ENCODE peak calls at places on chromosomes 1 and 21, in eight cellular contexts. U, A, H, P, O, E, J and D are unnamed samples.

GRCh38 chr1:156615946-156616345 is 3.3 kb upstream of the HAPLN2 start:
- DNase-seq in P (no peak), O (no peak), H (no peak), J (no peak), E (no peak), A (no peak), U (no peak), D (no peak)

GRCh38 chr1:74485622-74486021 is 26.8 kb downstream of the LRRC53 start:
- DNase-seq in U (no peak), P (no peak), E (no peak), J (no peak), A (no peak), O (no peak), H (no peak), D (no peak)

GRCh38 chr1:215081566-215082531 is 688 bp upstream of the KCNK2 start:
- DNase-seq in H (no peak), J (no peak), A (no peak), E (no peak), O (no peak), P (peak), U (no peak), D (no peak)

GRCh38 chr1:1206376-1207253 is at the start of gene TNFRSF18:
- DNase-seq in P (no peak), J (no peak), U (no peak), A (no peak), H (no peak), E (peak), O (peak), D (no peak)

GRCh38 chr1:18751425-18751824 is 108.0 kb downstream of the TAS1R2 start:
- DNase-seq in P (no peak), H (no peak), O (no peak), E (no peak), J (no peak), A (no peak), U (no peak), D (no peak)

GRCh38 chr1:154430903-154431302 is 25.8 kb downstream of the IL6R start:
- DNase-seq in H (no peak), O (no peak), E (no peak), J (no peak), A (no peak), P (no peak), U (no peak), D (peak)

GRCh38 chr1:29297476-29297875 is 61.2 kb downstream of the PTPRU start:
- DNase-seq in U (no peak), P (peak), A (no peak), J (no peak), E (no peak), O (no peak), H (no peak), D (no peak)

GRCh38 chr1:223846668-223847007 is 891 bp upstream of the TP53BP2 start:
- DNase-seq in U (no peak), A (no peak), O (peak), E (no peak), H (no peak), P (no peak), J (no peak), D (peak)

GRCh38 chr1:62184291-62184690 is 10.4 kb upstream of the L1TD1 start:
- DNase-seq in E (no peak), P (no peak), H (no peak), U (no peak), J (no peak), A (no peak), O (no peak), D (no peak)

GRCh38 chr1:16071614-16072013 is 1.8 kb downstream of the FAM131C start:
- DNase-seq in P (no peak), H (no peak), U (no peak), A (no peak), J (no peak), E (no peak), O (no peak), D (no peak)

GRCh38 chr1:17904290-17904689 is 149.2 kb downstream of the ACTL8 start:
- DNase-seq in J (no peak), E (peak), P (no peak), O (no peak), A (no peak), U (peak), H (no peak), D (no peak)

GRCh38 chr1:103327054-103327719 is 198.3 kb upstream of the RNPC3 start:
- DNase-seq in J (no peak), E (no peak), A (no peak), U (no peak), P (no peak), O (no peak), H (no peak), D (no peak)

GRCh38 chr1:171446396-171446795 is 38.9 kb upstream of the PRRC2C start:
- DNase-seq in U (no peak), A (no peak), H (no peak), O (no peak), J (no peak), P (no peak), E (no peak), D (no peak)

GRCh38 chr1:159942700-159943640 is 2.4 kb downstream of the IGSF9 start:
- DNase-seq in J (no peak), U (peak), H (no peak), P (no peak), O (no peak), A (no peak), E (peak), D (no peak)

GRCh38 chr1:156707486-156708244 is 2.3 kb upstream of the CRABP2 start:
- DNase-seq in E (no peak), H (no peak), O (no peak), U (no peak), J (no peak), P (peak), A (no peak), D (no peak)

GRCh38 chr1:100430368-100430767 is 78.1 kb downstream of the CDC14A start:
- DNase-seq in P (no peak), H (no peak), J (no peak), O (no peak), E (peak), U (no peak), A (peak), D (no peak)

GRCh38 chr1:94236630-94237290 is 624 bp downstream of the ARHGAP29 start:
- DNase-seq in A (no peak), H (no peak), E (peak), U (no peak), O (peak), P (peak), J (peak), D (no peak)

GRCh38 chr1:210362526-210362925 is 33.8 kb downstream of the HHAT start:
- DNase-seq in H (no peak), J (no peak), P (peak), O (no peak), A (peak), E (no peak), U (peak), D (no peak)

GRCh38 chr1:52659356-52659755 is 26.4 kb downstream of the SHISAL2A start:
- DNase-seq in H (no peak), E (no peak), A (no peak), O (no peak), P (no peak), J (no peak), U (no peak), D (no peak)

GRCh38 chr1:116878804-116879477 is 30.8 kb upstream of the PTGFRN start:
- DNase-seq in A (peak), E (no peak), H (peak), P (peak), U (peak), J (no peak), O (no peak), D (no peak)

GRCh38 chr1:113453771-113454083 is 63.4 kb downstream of the MAGI3 start:
- DNase-seq in E (no peak), O (no peak), J (no peak), U (no peak), H (no peak), P (peak), A (no peak), D (no peak)

GRCh38 chr21:35168702-35169101 is 119.6 kb upstream of the RUNX1 start:
- DNase-seq in J (no peak), A (no peak), O (no peak), P (no peak), U (no peak), E (no peak), H (no peak), D (no peak)

GRCh38 chr1:234478481-234479309 is at the start of gene TARBP1:
- DNase-seq in H (peak), O (peak), U (peak), J (peak), A (peak), P (peak), E (peak), D (peak)

GRCh38 chr21:42460391-42461184 is 35.4 kb downstream of the RSPH1 start:
- DNase-seq in E (no peak), P (no peak), H (no peak), U (peak), J (no peak), A (no peak), O (peak), D (no peak)

GRCh38 chr1:46466477-46467182 is 23.0 kb upstream of the DMBX1 start:
- DNase-seq in O (no peak), J (no peak), A (no peak), E (peak), P (no peak), U (no peak), H (no peak), D (no peak)

GRCh38 chr1:165904948-165905347 is 77.5 kb downstream of the UCK2 start:
- DNase-seq in J (no peak), H (no peak), O (no peak), U (no peak), P (no peak), A (no peak), E (no peak), D (no peak)

GRCh38 chr1:3105167-3105863 is 36.3 kb downstream of the PRDM16 start:
- DNase-seq in U (no peak), E (no peak), O (no peak), J (no peak), P (no peak), A (no peak), H (no peak), D (no peak)

GRCh38 chr1:19036049-19036546 is 79.6 kb upstream of the IFFO2 start:
- DNase-seq in A (no peak), H (no peak), P (no peak), J (no peak), U (peak), E (no peak), O (no peak), D (no peak)

GRCh38 chr21:41247561-41247968 is 69.0 kb upstream of the FAM3B start:
- DNase-seq in A (peak), E (peak), U (no peak), O (peak), P (peak), J (no peak), H (no peak), D (no peak)

GRCh38 chr1:113980120-113980519 is 846 bp downstream of the OLFML3 start:
- DNase-seq in E (peak), U (peak), H (no peak), A (no peak), J (no peak), O (peak), P (peak), D (no peak)

DNA sequence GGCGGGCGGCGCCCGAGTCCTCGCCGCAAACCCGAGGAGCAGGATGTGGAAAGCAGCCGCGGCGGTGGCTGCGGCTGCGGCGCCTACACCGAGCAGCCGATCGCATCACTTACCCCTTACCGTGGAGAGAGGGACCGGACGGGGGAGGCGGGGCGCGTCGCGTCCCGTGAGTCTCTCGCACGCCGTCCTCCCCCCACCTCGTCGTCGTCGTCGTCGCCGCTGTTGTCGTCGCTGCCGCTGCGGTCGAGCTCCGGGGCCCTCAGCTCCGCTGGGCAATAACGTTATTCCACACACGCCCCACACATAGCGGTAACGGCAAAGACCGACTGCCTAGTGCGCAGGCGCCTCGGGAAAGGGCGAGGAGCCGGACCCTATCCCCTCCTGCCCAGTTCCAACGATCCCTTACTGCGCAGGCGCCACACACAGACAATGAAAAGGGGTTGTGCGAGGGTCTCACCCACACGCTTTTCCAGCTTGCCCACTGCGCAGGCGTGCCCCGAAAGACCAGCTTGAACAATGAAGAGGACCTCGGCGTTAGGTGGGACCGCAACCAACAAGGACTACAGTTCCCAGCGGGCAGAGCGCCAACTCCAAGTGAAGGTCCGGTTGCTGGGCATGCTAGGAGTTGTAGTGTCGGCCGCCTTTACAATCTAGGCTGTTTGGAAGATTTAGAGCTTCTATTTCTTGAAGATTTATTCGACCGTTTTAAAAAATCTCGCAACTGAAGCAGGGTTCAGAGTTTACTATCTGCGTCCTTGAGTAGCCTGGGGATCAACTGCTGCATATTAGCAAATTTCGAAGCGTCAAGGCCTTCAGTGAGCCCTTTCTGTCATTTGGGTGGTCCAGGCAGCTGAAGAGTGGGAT is at the start of gene CEP170:
- DNase-seq in H (peak), U (peak), J (peak), A (peak), P (peak), O (peak), E (peak), D (peak)
- TF ChIP-seq POLR2A in H (peak), U (peak), J (peak), A (peak), P (no peak), O (peak), E (no peak), D (peak)

GRCh38 chr1:23481026-23481597 is 2.9 kb downstream of the ASAP3 start:
- DNase-seq in J (no peak), H (no peak), A (no peak), O (no peak), P (no peak), E (no peak), U (no peak), D (no peak)

GRCh38 chr1:23481904-23482303 is 2.1 kb downstream of the ASAP3 start:
- DNase-seq in A (no peak), J (no peak), P (no peak), O (no peak), E (no peak), H (no peak), U (no peak), D (no peak)

GRCh38 chr1:23485002-23485332 is 988 bp upstream of the ASAP3 start:
- DNase-seq in U (no peak), P (no peak), A (no peak), O (no peak), J (no peak), E (no peak), H (no peak), D (no peak)

GRCh38 chr1:23484253-23485001 is 448 bp upstream of the ASAP3 start:
- DNase-seq in J (peak), U (peak), E (peak), A (peak), O (peak), P (peak), H (peak), D (peak)

GRCh38 chr1:23483327-23484252 is at the start of gene ASAP3:
- DNase-seq in J (peak), U (peak), O (peak), E (peak), A (peak), H (no peak), P (peak), D (no peak)
- TF ChIP-seq POLR2A in J (peak), U (no peak), O (no peak), E (no peak), A (no peak), H (no peak), P (peak), D (no peak)

GRCh38 chr21:33552093-33552998 is 9.5 kb downstream of the SON start:
- DNase-seq in U (no peak), O (no peak), H (no peak), J (no peak), P (peak), A (no peak), E (no peak), D (peak)

GRCh38 chr21:33552999-33553598 is 10.3 kb downstream of the SON start:
- DNase-seq in H (no peak), A (no peak), J (no peak), E (no peak), O (no peak), P (no peak), U (no peak), D (no peak)

GRCh38 chr21:33550772-33551660 is 8.2 kb downstream of the SON start:
- DNase-seq in P (no peak), O (no peak), J (no peak), E (no peak), U (no peak), A (no peak), H (no peak), D (no peak)

GRCh38 chr21:33549848-33550771 is 7.3 kb downstream of the SON start:
- DNase-seq in H (no peak), J (no peak), A (no peak), O (no peak), P (no peak), E (no peak), U (peak), D (no peak)

DNA sequence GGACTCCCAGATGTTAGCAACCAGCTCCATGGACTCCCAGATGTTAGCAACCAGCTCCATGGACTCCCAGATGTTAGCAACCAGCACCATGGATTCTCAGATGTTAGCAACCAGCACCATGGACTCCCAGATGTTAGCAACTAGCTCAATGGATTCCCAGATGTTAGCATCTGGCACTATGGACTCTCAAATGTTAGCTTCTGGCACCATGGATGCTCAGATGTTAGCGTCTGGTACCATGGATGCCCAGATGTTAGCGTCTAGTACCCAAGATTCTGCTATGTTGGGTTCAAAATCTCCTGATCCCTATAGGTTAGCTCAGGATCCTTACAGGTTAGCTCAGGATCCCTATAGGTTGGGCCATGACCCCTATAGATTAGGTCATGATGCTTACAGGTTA is 8.8 kb downstream of the SON start:
- DNase-seq in U (no peak), O (no peak), H (no peak), J (no peak), E (no peak), P (no peak), A (no peak), D (no peak)
- TF ChIP-seq POLR2A in U (no peak), O (no peak), H (no peak), J (no peak), E (no peak), P (no peak), A (no peak), D (no peak)

GRCh38 chr1:44723496-44724407 is 7.2 kb downstream of the RNU5D-1 start:
- DNase-seq in J (no peak), A (no peak), U (no peak), E (no peak), P (no peak), H (peak), O (peak), D (no peak)

GRCh38 chr1:44719318-44719717 is 11.7 kb downstream of the RNU5D-1 start:
- DNase-seq in O (no peak), P (no peak), E (no peak), U (no peak), A (no peak), H (no peak), J (no peak), D (no peak)

GRCh38 chr1:44723064-44723463 is 7.9 kb downstream of the RNU5D-1 start:
- DNase-seq in U (no peak), O (no peak), E (no peak), P (no peak), A (no peak), J (no peak), H (no peak), D (no peak)

GRCh38 chr1:44720281-44720680 is 10.7 kb downstream of the RNU5D-1 start:
- DNase-seq in O (no peak), J (no peak), A (no peak), E (no peak), P (no peak), U (no peak), H (no peak), D (no peak)

GRCh38 chr1:44721521-44722361 is 9.2 kb downstream of the RNU5D-1 start:
- DNase-seq in O (peak), A (no peak), H (peak), U (no peak), E (peak), P (peak), J (peak), D (peak)
- TF ChIP-seq POLR2A in O (peak), A (peak), H (peak), U (peak), E (no peak), P (peak), J (peak), D (peak)

GRCh38 chr1:21911205-21912001 is 25.7 kb downstream of the HSPG2 start:
- DNase-seq in O (no peak), H (no peak), U (no peak), J (no peak), P (no peak), E (no peak), A (peak), D (no peak)

GRCh38 chr1:21910528-21911204 is 26.4 kb downstream of the HSPG2 start:
- DNase-seq in U (no peak), E (no peak), O (no peak), A (peak), J (no peak), H (no peak), P (no peak), D (no peak)

GRCh38 chr1:21907737-21908136 is 29.4 kb downstream of the HSPG2 start:
- DNase-seq in E (no peak), A (peak), P (no peak), J (no peak), U (no peak), O (no peak), H (no peak), D (no peak)

GRCh38 chr1:21909286-21909759 is 27.8 kb downstream of the HSPG2 start:
- DNase-seq in H (no peak), P (peak), J (no peak), O (no peak), U (no peak), E (no peak), A (peak), D (no peak)

DNA sequence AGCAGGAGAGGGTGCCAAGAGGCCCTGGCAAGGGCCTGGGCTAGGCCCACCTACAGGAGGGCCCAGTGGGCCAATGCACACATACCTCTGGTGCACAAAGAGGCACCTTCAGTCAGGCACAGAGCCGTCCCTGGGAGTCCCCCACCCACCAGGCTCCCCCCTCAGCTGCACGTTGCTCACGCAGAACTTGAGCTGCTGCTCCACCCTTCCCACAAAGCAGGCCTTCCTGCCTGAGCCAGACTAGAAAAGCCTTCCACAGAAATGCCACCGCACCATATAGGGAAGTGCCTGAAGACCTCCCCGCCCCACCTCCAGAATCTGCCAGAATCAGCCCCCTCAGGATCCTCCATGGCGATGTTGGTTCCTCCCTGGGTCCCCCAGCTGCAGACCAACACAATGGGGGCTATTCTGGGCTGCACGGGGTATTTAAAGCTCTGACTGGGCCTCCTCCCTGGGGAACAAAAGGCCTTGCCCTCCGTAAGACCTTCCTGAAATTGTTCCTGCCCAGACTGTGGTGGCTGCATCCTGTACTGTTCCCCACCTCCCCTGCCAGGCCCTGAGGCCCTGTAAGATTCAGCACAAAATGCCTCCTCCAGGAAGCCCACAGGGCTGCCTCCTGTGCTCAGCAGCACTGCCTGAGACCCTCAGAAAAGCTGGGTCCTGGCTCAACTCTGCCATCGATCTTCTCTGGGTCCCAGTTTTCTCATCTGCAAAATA is 27.2 kb downstream of the HSPG2 start:
- DNase-seq in A (peak), H (peak), E (no peak), O (no peak), J (peak), U (peak), P (peak), D (no peak)
- TF ChIP-seq POLR2A in A (peak), H (peak), E (no peak), O (no peak), J (no peak), U (no peak), P (no peak), D (no peak)